ENCODE peak calls at places on chromosomes 12 and 14, in six cellular contexts. Q is cardiac muscle cell, I is ovary, X is right atrium auricular region, R is epithelial cell of proximal tubule, P is lower leg skin. G is an unnamed sample.
A peak's percentile ranks its signal among the peaks of the same experiment; 100 is the strongest.

GRCh38 chr12:7937867-7938506 is 2.0 kb upstream of the SLC2A3 start:
- DNase-seq in Q (no peak), I (no peak), X (no peak), R (no peak), P (no peak), G (no peak)

GRCh38 chr14:74547331-74547927 is 53.9 kb downstream of the ISCA2 start:
- DNase-seq in Q (peak; percentile 26), I (no peak), X (no peak), R (no peak), P (no peak), G (no peak)

GRCh38 chr12:109169676-109170075 is 53.3 kb downstream of the ACACB start:
- DNase-seq in Q (no peak), I (no peak), X (no peak), R (no peak), P (no peak), G (no peak)

GRCh38 chr14:66944872-66945271 is 244.4 kb upstream of the GARIN2 start:
- DNase-seq in Q (peak; percentile 10), I (no peak), X (no peak), R (no peak), P (no peak), G (no peak)

GRCh38 chr14:96055065-96055752 is 16.0 kb downstream of the C14orf132 start:
- DNase-seq in Q (no peak), I (no peak), X (no peak), R (no peak), P (no peak), G (no peak)

GRCh38 chr14:58428011-58428807 is 690 bp downstream of the KIAA0586 start:
- DNase-seq in Q (peak; percentile 26), I (no peak), X (no peak), R (peak; percentile 27), P (no peak), G (peak; percentile 7)

GRCh38 chr12:22396253-22396652 is 61.7 kb upstream of the ST8SIA1 start:
- DNase-seq in Q (no peak), I (no peak), X (no peak), R (no peak), P (no peak), G (no peak)

GRCh38 chr12:94829552-94829951 is 173.9 kb downstream of the NDUFA12 start:
- DNase-seq in Q (no peak), I (no peak), X (no peak), R (no peak), P (no peak), G (no peak)

GRCh38 chr12:65962921-65963883 is 138.9 kb downstream of the HMGA2 start:
- DNase-seq in Q (peak; percentile 13), I (peak; percentile 28), X (no peak), R (no peak), P (no peak), G (no peak)

GRCh38 chr14:30443368-30444007 is 115.5 kb upstream of the G2E3 start:
- DNase-seq in Q (peak; percentile 66), I (no peak), X (no peak), R (peak; percentile 15), P (no peak), G (peak; percentile 3)

GRCh38 chr14:102923201-102923919 is 897 bp downstream of the AMN start:
- DNase-seq in Q (no peak), I (no peak), X (no peak), R (no peak), P (no peak), G (no peak)

GRCh38 chr14:59771577-59771976 is 99.0 kb downstream of the RTN1 start:
- DNase-seq in Q (no peak), I (no peak), X (no peak), R (no peak), P (no peak), G (no peak)

GRCh38 chr14:105873870-105874512 is 347.6 kb downstream of the TMEM121 start:
- DNase-seq in Q (no peak), I (no peak), X (no peak), R (no peak), P (no peak), G (no peak)

GRCh38 chr12:54419088-54419887 is at the start of gene ITGA5:
- DNase-seq in Q (peak; percentile 69), I (peak; percentile 89), X (peak; percentile 90), R (no peak), P (peak; percentile 81), G (no peak)

GRCh38 chr14:99476864-99477263 is 3.8 kb downstream of the SETD3 start:
- DNase-seq in Q (no peak), I (no peak), X (no peak), R (peak; percentile 59), P (no peak), G (no peak)

GRCh38 chr12:91098942-91099341 is 12.4 kb downstream of the LUM start:
- DNase-seq in Q (no peak), I (no peak), X (no peak), R (peak; percentile 80), P (peak; percentile 55), G (no peak)

GRCh38 chr14:41607966-41608663 is 1.4 kb downstream of the LRFN5 start:
- DNase-seq in Q (peak; percentile 32), I (no peak), X (no peak), R (no peak), P (no peak), G (no peak)

GRCh38 chr12:65168606-65169310 is 625 bp upstream of the LEMD3 start:
- DNase-seq in Q (no peak), I (no peak), X (no peak), R (no peak), P (no peak), G (no peak)

GRCh38 chr12:59182191-59182590 is 261.9 kb upstream of the LRIG3 start:
- DNase-seq in Q (no peak), I (no peak), X (no peak), R (no peak), P (no peak), G (no peak)

GRCh38 chr12:22230280-22230794 is 104.2 kb downstream of the ST8SIA1 start:
- DNase-seq in Q (no peak), I (no peak), X (no peak), R (no peak), P (no peak), G (no peak)

GRCh38 chr14:74975059-74975810 is 19.8 kb upstream of the PGF start:
- DNase-seq in Q (no peak), I (peak; percentile 76), X (peak; percentile 85), R (no peak), P (no peak), G (no peak)

GRCh38 chr14:35779368-35779767 is 29.7 kb downstream of the RALGAPA1 start:
- DNase-seq in Q (no peak), I (no peak), X (no peak), R (no peak), P (no peak), G (no peak)

GRCh38 chr12:28872654-28873268 is 276.3 kb upstream of the FAR2 start:
- DNase-seq in Q (peak; percentile 69), I (no peak), X (no peak), R (peak; percentile 19), P (no peak), G (no peak)
- TF ChIP-seq CTCF in Q (peak; percentile 84), I (no peak), X (peak; percentile 27), R (peak; percentile 97), P (no peak), G (peak; percentile 88)

GRCh38 chr12:71876400-71876799 is 36.8 kb downstream of the TBC1D15 start:
- DNase-seq in Q (no peak), I (no peak), X (no peak), R (no peak), P (no peak), G (no peak)
- H3K4me3 ChIP-seq in Q (no peak overlapping the region), I (no peak overlapping the region), X (no peak overlapping the region), R (no peak overlapping the region), P (no peak overlapping the region), G (no peak overlapping the region)

GRCh38 chr12:103705927-103706326 is 118.9 kb downstream of the STAB2 start:
- DNase-seq in Q (no peak), I (no peak), X (no peak), R (no peak), P (no peak), G (no peak)
- TF ChIP-seq CTCF in Q (peak; percentile 11), I (no peak), X (no peak), R (peak; percentile 33), P (no peak), G (peak; percentile 24)

GRCh38 chr12:89709994-89710872 is 1.6 kb upstream of the ATP2B1 start:
- DNase-seq in Q (no peak), I (peak; percentile 82), X (peak; percentile 77), R (no peak), P (peak; percentile 52), G (no peak)
- H3K4me3 ChIP-seq in Q (peak overlapping the region; percentile 96), I (peak overlapping the region; percentile 96), X (peak overlapping the region; percentile 91), R (peak overlapping the region; percentile 85), P (peak overlapping the region; percentile 83), G (peak overlapping the region; percentile 67)

G was measured in GM12864.